ENCODE peak calls at places on chromosomes 3 and 15, in four cellular contexts. O, G, J and H are unnamed samples.

GRCh38 chr15:84891339-84891738 is 6.9 kb downstream of the SLC28A1 start:
- DNase-seq in O (no peak), G (no peak), J (no peak), H (no peak)

GRCh38 chr3:126146525-126147146 is 33.8 kb downstream of the ALDH1L1 start:
- DNase-seq in O (no peak), G (no peak), J (peak; percentile 0), H (peak; percentile 46)

GRCh38 chr3:42535981-42536784 is 33.7 kb downstream of the VIPR1 start:
- DNase-seq in O (no peak), G (peak; percentile 21), J (no peak), H (no peak)

GRCh38 chr15:62769604-62770003 is 272.9 kb upstream of the TPM1 start:
- DNase-seq in O (no peak), G (peak; percentile 75), J (no peak), H (no peak)

GRCh38 chr3:160381470-160381869 is 17.6 kb downstream of the IFT80 start:
- DNase-seq in O (no peak), G (no peak), J (no peak), H (no peak)

GRCh38 chr15:77024273-77025065 is 29.5 kb downstream of the PSTPIP1 start:
- DNase-seq in O (peak; percentile 66), G (peak; percentile 78), J (peak; percentile 85), H (peak; percentile 72)

GRCh38 chr3:32283304-32283703 is 44.8 kb downstream of the CMTM8 start:
- DNase-seq in O (peak; percentile 59), G (no peak), J (no peak), H (peak; percentile 31)

GRCh38 chr15:71333839-71334238 is 218.6 kb downstream of the THSD4 start:
- DNase-seq in O (no peak), G (no peak), J (no peak), H (no peak)

GRCh38 chr15:101006931-101007687 is 88.0 kb downstream of the LRRK1 start:
- DNase-seq in O (peak; percentile 73), G (peak; percentile 94), J (peak; percentile 77), H (peak; percentile 78)

GRCh38 chr3:45103334-45103733 is 42.8 kb downstream of the CDCP1 start:
- DNase-seq in O (no peak), G (no peak), J (no peak), H (no peak)

GRCh38 chr3:67418539-67419529 is 235.6 kb downstream of the SUCLG2 start:
- DNase-seq in O (no peak), G (no peak), J (no peak), H (no peak)

GRCh38 chr3:123521179-123521969 is 63.5 kb downstream of the HACD2 start:
- DNase-seq in O (no peak), G (no peak), J (no peak), H (no peak)

GRCh38 chr3:53815067-53815466 is 31.2 kb downstream of the CHDH start:
- DNase-seq in O (no peak), G (no peak), J (no peak), H (no peak)

GRCh38 chr15:34808016-34808415 is 12.7 kb upstream of the ACTC1 start:
- DNase-seq in O (no peak), G (no peak), J (no peak), H (no peak)

GRCh38 chr3:72960812-72961518 is 35.6 kb upstream of the PPP4R2 start:
- DNase-seq in O (peak; percentile 38), G (no peak), J (no peak), H (peak; percentile 66)

GRCh38 chr15:93158104-93158503 is 69.1 kb upstream of the RGMA start:
- DNase-seq in O (no peak), G (no peak), J (no peak), H (no peak)

GRCh38 chr15:93150910-93151309 is 61.9 kb upstream of the RGMA start:
- DNase-seq in O (peak; percentile 28), G (no peak), J (no peak), H (no peak)

GRCh38 chr15:93151488-93151887 is 62.5 kb upstream of the RGMA start:
- DNase-seq in O (no peak), G (no peak), J (no peak), H (no peak)

GRCh38 chr15:93152264-93152884 is 63.4 kb upstream of the RGMA start:
- DNase-seq in O (no peak), G (no peak), J (no peak), H (no peak)

DNA sequence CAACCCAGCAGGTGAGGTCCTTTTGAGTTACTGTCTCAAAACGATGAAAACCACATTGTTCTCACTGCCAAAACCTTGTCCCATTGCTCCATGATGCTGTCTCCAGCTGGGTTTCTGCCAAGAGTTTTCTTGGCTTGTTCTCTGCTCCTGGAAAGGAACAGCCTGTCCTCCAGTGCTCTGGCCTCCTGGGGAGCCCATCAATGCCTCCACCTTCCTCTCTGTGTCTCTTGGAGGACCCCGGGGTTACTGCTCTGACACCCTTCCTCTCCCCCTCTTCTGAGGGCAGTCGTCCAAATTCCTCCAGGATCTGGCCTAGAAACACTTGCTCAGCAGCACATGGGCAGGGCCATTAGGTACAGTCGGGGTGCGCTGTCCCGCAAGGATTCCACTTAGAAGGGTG is 63.9 kb upstream of the RGMA start:
- DNase-seq in O (peak; percentile 76), G (no peak), J (no peak), H (peak; percentile 48)
- TF ChIP-seq CTCF in O (no peak), G (no peak), J (no peak), H (no peak)

DNA sequence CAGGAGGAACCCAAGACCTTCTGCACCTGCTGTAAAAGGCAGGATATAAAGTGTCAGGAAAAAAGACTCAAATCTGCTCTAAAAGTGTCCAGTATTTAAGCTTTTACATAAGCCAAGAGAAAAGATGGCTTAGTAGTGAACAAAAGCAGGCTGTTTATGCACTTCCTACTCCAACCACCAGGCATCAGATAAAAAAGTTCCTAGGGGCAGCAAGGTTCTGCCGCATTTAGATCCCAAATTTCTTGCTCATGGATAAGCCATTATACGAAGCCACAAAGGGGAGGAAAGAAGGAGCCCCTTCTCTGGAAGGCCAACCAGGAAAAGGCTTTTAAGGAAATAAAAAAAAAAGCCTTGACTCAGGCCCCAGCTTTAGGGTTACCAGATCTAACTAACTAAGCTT is 10.6 kb upstream of the SLC9C1 start:
- DNase-seq in O (no peak), G (no peak), J (no peak), H (no peak)
- TF ChIP-seq CTCF in O (peak; percentile 37), G (no peak), J (peak; percentile 56), H (no peak)

DNA sequence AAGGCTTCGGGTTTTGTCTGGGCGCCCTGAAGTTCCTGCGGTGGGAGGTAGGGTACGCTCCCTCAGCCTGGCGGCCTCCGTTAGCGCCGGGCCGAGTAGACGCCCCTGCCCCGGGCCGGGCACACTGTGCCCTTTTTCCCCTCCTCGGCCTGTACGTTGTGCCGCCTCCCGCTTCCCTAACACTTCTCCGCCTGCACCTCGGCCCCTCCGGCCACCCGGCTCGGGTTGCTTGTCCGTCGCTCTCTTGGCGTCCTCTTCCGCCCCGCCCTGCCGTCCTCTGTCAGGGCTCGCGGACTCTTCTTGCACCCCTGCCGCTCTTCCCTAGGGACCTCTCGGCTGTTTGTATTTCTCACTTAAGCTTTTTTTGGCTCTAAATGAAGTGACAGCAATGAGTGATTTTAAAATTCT is 384 bp downstream of the KNL1 start:
- DNase-seq in O (peak; percentile 25), G (peak; percentile 73), J (peak; percentile 61), H (peak; percentile 74)
- TF ChIP-seq CTCF in O (peak; percentile 27), G (no peak), J (peak; percentile 33), H (no peak)

DNA sequence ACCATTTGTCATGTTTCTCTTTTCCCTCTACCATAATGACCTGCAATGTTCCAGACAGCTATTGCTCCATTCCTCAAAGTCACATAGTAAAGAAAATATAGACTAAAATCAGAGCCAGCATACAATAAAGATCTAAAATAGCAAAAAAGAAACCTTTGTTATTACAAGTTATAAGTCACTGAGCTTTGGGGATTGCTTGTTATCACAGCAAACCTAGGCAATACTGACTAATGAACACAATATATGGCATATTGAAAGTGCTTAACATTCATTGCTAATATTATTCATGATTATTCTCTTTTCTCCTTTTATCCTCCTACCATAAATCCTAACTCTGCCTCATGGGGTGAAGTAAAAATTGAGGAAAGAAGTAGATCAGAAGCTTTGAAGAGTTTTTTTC is 27.4 kb upstream of the TIPARP start:
- DNase-seq in O (no peak), G (no peak), J (no peak), H (no peak)
- TF ChIP-seq CTCF in O (no peak), G (no peak), J (no peak), H (no peak)